ENCODE peak calls at places on chromosome 15, in five cellular contexts. One of them, this sample, is unnamed.

GRCh38 chr15:89167267-89168176 is 53.9 kb downstream of the RLBP1 start:
- DNase-seq in GM12878: peak
- DNase-seq in K562: peak
- DNase-seq in HepG2: peak
- DNase-seq in H1: no peak
- DNase-seq in this sample: no peak

GRCh38 chr15:68186671-68187397 is 18.3 kb downstream of the CALML4 start:
- DNase-seq in HepG2: no peak
- DNase-seq in GM12878: no peak
- DNase-seq in K562: no peak
- DNase-seq in H1: no peak
- DNase-seq in this sample: no peak

GRCh38 chr15:35437157-35437556 is 108.8 kb downstream of the DPH6 start:
- DNase-seq in GM12878: no peak
- DNase-seq in K562: peak
- DNase-seq in HepG2: no peak
- DNase-seq in H1: no peak
- DNase-seq in this sample: peak

GRCh38 chr15:101578443-101578894 is 73.7 kb downstream of the TM2D3 start:
- DNase-seq in GM12878: no peak
- DNase-seq in HepG2: peak
- DNase-seq in K562: peak
- DNase-seq in H1: no peak
- DNase-seq in this sample: peak

GRCh38 chr15:67100124-67100791 is 34.9 kb downstream of the SMAD3 start:
- DNase-seq in H1: no peak
- DNase-seq in GM12878: no peak
- DNase-seq in K562: no peak
- DNase-seq in HepG2: no peak
- DNase-seq in this sample: no peak

GRCh38 chr15:42092666-42093445 is 1.5 kb downstream of the PLA2G4D start:
- DNase-seq in K562: no peak
- DNase-seq in GM12878: no peak
- DNase-seq in H1: no peak
- DNase-seq in HepG2: no peak
- DNase-seq in this sample: no peak

GRCh38 chr15:36590838-36591237 is 11.4 kb downstream of the CDIN1 start:
- DNase-seq in HepG2: no peak
- DNase-seq in K562: no peak
- DNase-seq in GM12878: no peak
- DNase-seq in H1: no peak
- DNase-seq in this sample: no peak

GRCh38 chr15:70025413-70026296 is 72.1 kb downstream of the TLE3 start:
- DNase-seq in HepG2: no peak
- DNase-seq in H1: no peak
- DNase-seq in GM12878: no peak
- DNase-seq in K562: no peak
- DNase-seq in this sample: no peak

GRCh38 chr15:63752075-63752684 is 81.6 kb downstream of the HERC1 start:
- DNase-seq in GM12878: peak
- DNase-seq in H1: no peak
- DNase-seq in HepG2: peak
- DNase-seq in K562: peak
- DNase-seq in this sample: peak

GRCh38 chr15:57567909-57568308 is 23.8 kb upstream of the MYZAP start:
- DNase-seq in H1: no peak
- DNase-seq in K562: no peak
- DNase-seq in HepG2: no peak
- DNase-seq in GM12878: no peak
- DNase-seq in this sample: no peak

GRCh38 chr15:31487811-31488436 is 161.3 kb downstream of the KLF13 start:
- DNase-seq in K562: no peak
- DNase-seq in GM12878: peak
- DNase-seq in H1: no peak
- DNase-seq in HepG2: no peak
- DNase-seq in this sample: no peak

GRCh38 chr15:31349233-31350141 is 22.9 kb downstream of the KLF13 start:
- DNase-seq in HepG2: no peak
- DNase-seq in K562: no peak
- DNase-seq in H1: no peak
- DNase-seq in GM12878: no peak
- DNase-seq in this sample: no peak

GRCh38 chr15:74196175-74196574 is 6.4 kb downstream of the STRA6 start:
- DNase-seq in GM12878: no peak
- DNase-seq in K562: no peak
- DNase-seq in HepG2: peak
- DNase-seq in H1: no peak
- DNase-seq in this sample: no peak

GRCh38 chr15:25410649-25411048 is 28.2 kb downstream of the UBE3A start:
- DNase-seq in K562: no peak
- DNase-seq in H1: no peak
- DNase-seq in GM12878: no peak
- DNase-seq in HepG2: no peak
- DNase-seq in this sample: no peak

GRCh38 chr15:72184165-72184811 is 13.3 kb downstream of the GRAMD2A start:
- DNase-seq in GM12878: no peak
- DNase-seq in HepG2: peak
- DNase-seq in H1: no peak
- DNase-seq in K562: no peak
- DNase-seq in this sample: peak

GRCh38 chr15:50012790-50013189 is 106.2 kb downstream of the ATP8B4 start:
- DNase-seq in HepG2: no peak
- DNase-seq in H1: no peak
- DNase-seq in GM12878: no peak
- DNase-seq in K562: no peak
- DNase-seq in this sample: no peak

GRCh38 chr15:25670025-25670554 is 193.0 kb downstream of the ATP10A start:
- DNase-seq in H1: peak
- DNase-seq in GM12878: no peak
- DNase-seq in HepG2: no peak
- DNase-seq in K562: no peak
- DNase-seq in this sample: peak

GRCh38 chr15:81929557-81929956 is 116.3 kb downstream of the MEX3B start:
- DNase-seq in H1: no peak
- DNase-seq in HepG2: no peak
- DNase-seq in GM12878: no peak
- DNase-seq in K562: no peak
- DNase-seq in this sample: no peak

GRCh38 chr15:84598993-84599392 is 1.8 kb upstream of the ZSCAN2 start:
- DNase-seq in H1: no peak
- DNase-seq in K562: peak
- DNase-seq in HepG2: peak
- DNase-seq in GM12878: no peak
- DNase-seq in this sample: peak

GRCh38 chr15:74460298-74460697 is 662 bp downstream of the UBL7 start:
- DNase-seq in GM12878: peak
- DNase-seq in HepG2: no peak
- DNase-seq in H1: no peak
- DNase-seq in K562: no peak
- DNase-seq in this sample: peak

GRCh38 chr15:40251455-40252140 is 12.7 kb downstream of the PAK6 start:
- DNase-seq in GM12878: no peak
- DNase-seq in HepG2: no peak
- DNase-seq in H1: no peak
- DNase-seq in K562: no peak
- DNase-seq in this sample: no peak

GRCh38 chr15:58731756-58732535 is 17.6 kb downstream of the ADAM10 start:
- DNase-seq in HepG2: no peak
- DNase-seq in H1: no peak
- DNase-seq in K562: peak
- DNase-seq in GM12878: no peak
- DNase-seq in this sample: no peak

GRCh38 chr15:29129903-29130302 is 139.7 kb downstream of the NSMCE3 start:
- DNase-seq in H1: no peak
- DNase-seq in HepG2: no peak
- DNase-seq in K562: no peak
- DNase-seq in GM12878: no peak
- DNase-seq in this sample: no peak

GRCh38 chr15:29925227-29926082 is 103.2 kb upstream of the TJP1 start:
- DNase-seq in GM12878: no peak
- DNase-seq in H1: peak
- DNase-seq in K562: peak
- DNase-seq in HepG2: peak
- DNase-seq in this sample: peak

GRCh38 chr15:91411570-91411969 is 311.5 kb downstream of the SV2B start:
- DNase-seq in H1: no peak
- DNase-seq in K562: no peak
- DNase-seq in GM12878: no peak
- DNase-seq in HepG2: no peak
- DNase-seq in this sample: no peak

GRCh38 chr15:74839526-74840395 is 3.2 kb downstream of the ULK3 start:
- DNase-seq in GM12878: no peak
- DNase-seq in H1: no peak
- DNase-seq in HepG2: no peak
- DNase-seq in K562: no peak
- DNase-seq in this sample: peak

GRCh38 chr15:38894260-38894948 is 329.8 kb upstream of the RASGRP1 start:
- DNase-seq in H1: no peak
- DNase-seq in K562: no peak
- DNase-seq in HepG2: no peak
- DNase-seq in GM12878: no peak
- DNase-seq in this sample: no peak

GRCh38 chr15:59528965-59529402 is 82.6 kb upstream of the GCNT3 start:
- DNase-seq in H1: peak
- DNase-seq in K562: peak
- DNase-seq in GM12878: no peak
- DNase-seq in HepG2: peak
- DNase-seq in this sample: peak

GRCh38 chr15:66287461-66288055 is 5.8 kb upstream of the DIS3L start:
- DNase-seq in HepG2: no peak
- DNase-seq in K562: peak
- DNase-seq in GM12878: no peak
- DNase-seq in H1: no peak
- DNase-seq in this sample: peak

DNA sequence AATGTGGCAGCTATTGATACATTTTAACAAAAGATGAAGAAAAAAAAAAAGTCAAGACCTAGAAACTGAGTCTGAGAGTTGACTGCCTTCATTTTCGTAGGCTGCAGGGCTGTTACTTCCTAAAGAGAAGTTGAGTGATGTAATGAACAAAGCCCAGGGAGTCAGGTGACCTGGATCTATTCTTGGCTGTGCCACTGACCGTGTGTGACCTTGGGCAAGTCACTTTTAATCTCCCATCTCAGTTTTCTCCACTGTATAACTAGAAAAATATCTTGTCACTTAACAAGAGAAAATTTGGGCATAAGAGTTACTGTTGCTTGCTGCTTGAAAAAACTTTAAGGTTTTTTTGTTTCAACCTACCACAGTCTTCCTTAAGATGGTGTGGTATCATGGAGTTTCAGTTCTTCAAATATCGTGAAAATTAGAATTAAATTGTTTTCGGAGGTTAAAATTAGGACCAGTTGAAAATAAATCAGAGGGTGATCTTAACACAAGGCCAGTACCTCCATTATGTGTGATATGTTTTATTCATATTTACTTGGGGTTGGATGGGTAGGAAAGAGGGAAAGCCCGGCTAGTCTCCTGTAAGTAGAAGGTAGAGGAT is 5.8 kb downstream of the FMN1 start:
- DNase-seq in H1: no peak
- DNase-seq in GM12878: peak
- DNase-seq in HepG2: no peak
- DNase-seq in K562: no peak
- DNase-seq in this sample: no peak
- H3K4me3 ChIP-seq in H1: no peak
- H3K4me3 ChIP-seq in GM12878: peak
- H3K4me3 ChIP-seq in HepG2: no peak
- H3K4me3 ChIP-seq in K562: no peak
- H3K4me3 ChIP-seq in this sample: no peak

GRCh38 chr15:61383421-61383820 is 154.3 kb upstream of the RORA start:
- DNase-seq in H1: no peak
- DNase-seq in HepG2: no peak
- DNase-seq in GM12878: no peak
- DNase-seq in K562: no peak
- DNase-seq in this sample: no peak

GRCh38 chr15:61381501-61381900 is 152.4 kb upstream of the RORA start:
- DNase-seq in H1: no peak
- DNase-seq in K562: no peak
- DNase-seq in GM12878: no peak
- DNase-seq in HepG2: no peak
- DNase-seq in this sample: no peak

GRCh38 chr15:61382927-61383326 is 153.8 kb upstream of the RORA start:
- DNase-seq in K562: no peak
- DNase-seq in GM12878: no peak
- DNase-seq in HepG2: no peak
- DNase-seq in H1: no peak
- DNase-seq in this sample: no peak

GRCh38 chr15:61379005-61379404 is 149.9 kb upstream of the RORA start:
- DNase-seq in HepG2: no peak
- DNase-seq in K562: no peak
- DNase-seq in H1: no peak
- DNase-seq in GM12878: no peak
- DNase-seq in this sample: no peak

DNA sequence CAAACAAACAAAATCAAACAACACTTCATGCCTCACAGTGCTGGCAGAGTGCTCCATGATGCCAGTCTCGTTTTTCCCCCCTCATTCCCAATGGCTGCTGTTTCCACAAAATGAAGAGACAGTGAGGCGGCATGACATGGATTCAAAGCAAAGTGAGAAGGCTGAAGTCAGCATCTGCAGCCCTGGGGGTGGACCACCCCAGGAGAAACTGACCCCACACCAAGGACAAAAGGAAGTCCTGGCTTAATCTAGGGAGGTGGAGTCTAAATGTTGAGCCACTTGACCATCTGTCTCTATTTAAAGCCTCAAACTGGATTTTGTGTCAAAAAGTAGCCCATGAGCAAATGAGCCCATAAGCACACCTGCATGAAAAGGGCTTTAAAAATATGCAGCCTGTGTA is 151.2 kb upstream of the RORA start:
- DNase-seq in HepG2: no peak
- DNase-seq in K562: no peak
- DNase-seq in H1: no peak
- DNase-seq in GM12878: no peak
- DNase-seq in this sample: no peak
- TF ChIP-seq CREB1 in HepG2: no peak
- TF ChIP-seq CREB1 in K562: no peak
- TF ChIP-seq CREB1 in H1: no peak
- TF ChIP-seq CREB1 in GM12878: no peak
- TF ChIP-seq CREB1 in this sample: no peak

GRCh38 chr15:51266548-51266947 is 71.8 kb downstream of the CYP19A1 start:
- DNase-seq in H1: no peak
- DNase-seq in HepG2: no peak
- DNase-seq in GM12878: no peak
- DNase-seq in K562: no peak
- DNase-seq in this sample: peak
- H2AFZ ChIP-seq in H1: no peak
- H2AFZ ChIP-seq in HepG2: no peak
- H2AFZ ChIP-seq in GM12878: no peak
- H2AFZ ChIP-seq in K562: no peak
- H2AFZ ChIP-seq in this sample: peak

DNA sequence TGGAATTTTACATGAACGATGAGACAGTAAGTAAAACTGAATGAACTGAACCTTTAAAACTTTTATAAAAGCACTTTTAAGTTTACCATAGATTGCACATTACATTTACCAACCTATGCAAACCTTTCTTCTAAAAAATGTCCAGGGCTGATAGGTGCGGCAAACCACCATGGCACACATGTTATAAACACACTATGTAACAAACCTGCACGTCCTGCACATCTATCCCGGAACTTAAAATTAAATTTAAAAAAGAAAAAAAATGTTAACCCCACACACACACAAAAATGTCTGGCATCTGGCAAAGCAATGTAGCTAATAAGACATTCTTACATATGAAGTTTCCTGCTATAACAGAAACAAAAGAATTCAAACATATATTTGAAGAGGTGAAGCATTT is 613 bp downstream of the NRG4 start:
- DNase-seq in HepG2: no peak
- DNase-seq in K562: no peak
- DNase-seq in H1: no peak
- DNase-seq in GM12878: no peak
- DNase-seq in this sample: no peak
- H3K4me3 ChIP-seq in HepG2: no peak
- H3K4me3 ChIP-seq in K562: peak
- H3K4me3 ChIP-seq in H1: no peak
- H3K4me3 ChIP-seq in GM12878: no peak
- H3K4me3 ChIP-seq in this sample: no peak